ENCODE peak calls at places on chromosomes 12 and 14, in six cellular contexts. F is transverse colon; T is GM04504; Y is H7; X is RWPE2; L is activated T-helper 1 cell treated with anti-CD3 and anti-CD28 coated beads, Interleukin-2, amount 50 U/mL, for 16 hours. J is an unnamed sample.

GRCh38 chr14:68978550-68978911 is 571 bp downstream of the ACTN1 start:
- DNase-seq in X (no peak), T (no peak), L (no peak), Y (peak), F (peak), J (no peak)

GRCh38 chr12:33596061-33596460 is 156.4 kb upstream of the SYT10 start:
- DNase-seq in X (no peak), L (no peak), Y (no peak), F (no peak), T (no peak), J (no peak)

GRCh38 chr12:68446379-68446778 is 114.2 kb upstream of the MDM1 start:
- DNase-seq in L (no peak), F (no peak), X (no peak), Y (no peak), T (no peak), J (no peak)

GRCh38 chr14:75310295-75311059 is 31.8 kb downstream of the FOS start:
- DNase-seq in L (no peak), Y (peak), X (no peak), T (peak), F (peak), J (peak)

GRCh38 chr12:56574210-56574609 is 52.6 kb downstream of the RBMS2 start:
- DNase-seq in L (no peak), T (no peak), F (no peak), X (no peak), Y (no peak), J (no peak)

GRCh38 chr14:54312166-54312801 is 84.5 kb upstream of the CDKN3 start:
- DNase-seq in Y (no peak), F (no peak), X (peak), T (peak), L (no peak), J (peak)

GRCh38 chr14:29037428-29037827 is 270.8 kb downstream of the FOXG1 start:
- DNase-seq in Y (no peak), T (peak), F (no peak), L (no peak), X (no peak), J (no peak)

GRCh38 chr14:96038558-96038919 is 623 bp upstream of the C14orf132 start:
- DNase-seq in T (no peak), X (no peak), F (no peak), L (no peak), Y (peak), J (no peak)

GRCh38 chr12:108326254-108326750 is 12.8 kb downstream of the CMKLR1 start:
- DNase-seq in T (no peak), L (no peak), F (no peak), X (no peak), Y (no peak), J (no peak)

GRCh38 chr12:99984271-99985128 is at the start of gene ANKS1B:
- DNase-seq in L (no peak), F (peak), Y (peak), T (no peak), X (no peak), J (no peak)

GRCh38 chr14:61051046-61051445 is 70.0 kb downstream of the SLC38A6 start:
- DNase-seq in L (no peak), X (no peak), F (no peak), T (no peak), Y (peak), J (peak)

GRCh38 chr12:1803736-1804135 is 16.6 kb upstream of the LRTM2 start:
- DNase-seq in F (peak), Y (peak), L (no peak), T (no peak), X (peak), J (no peak)

GRCh38 chr14:71487941-71488340 is 444.3 kb upstream of the RGS6 start:
- DNase-seq in Y (no peak), X (no peak), L (no peak), T (no peak), F (no peak), J (no peak)

GRCh38 chr14:72104011-72104613 is 171.9 kb downstream of the RGS6 start:
- DNase-seq in Y (peak), X (no peak), L (no peak), T (no peak), F (peak), J (no peak)

GRCh38 chr14:103520657-103521437 is 1.8 kb downstream of the CKB start:
- DNase-seq in L (peak), F (peak), Y (peak), X (peak), T (no peak), J (no peak)

GRCh38 chr14:105397350-105397931 is 897 bp upstream of the TEX22 start:
- DNase-seq in F (no peak), T (no peak), Y (no peak), L (no peak), X (no peak), J (no peak)

GRCh38 chr12:94767971-94768370 is 117.6 kb upstream of the TMCC3 start:
- DNase-seq in F (no peak), X (no peak), Y (no peak), T (no peak), L (no peak), J (no peak)

GRCh38 chr12:4287325-4288290 is 14.0 kb downstream of the CCND2 start:
- DNase-seq in T (no peak), L (no peak), Y (no peak), F (no peak), X (no peak), J (no peak)

GRCh38 chr12:88142610-88142991 is 494 bp downstream of the TMTC3 start:
- DNase-seq in L (peak), F (peak), Y (peak), T (no peak), X (peak), J (no peak)

GRCh38 chr14:33871394-33871793 is 79.5 kb downstream of the EGLN3 start:
- DNase-seq in T (no peak), L (no peak), X (no peak), Y (no peak), F (no peak), J (no peak)

GRCh38 chr14:101497910-101498860 is 63.1 kb upstream of the DIO3 start:
- DNase-seq in L (no peak), X (peak), Y (peak), T (no peak), F (peak), J (no peak)

GRCh38 chr12:93299262-93299846 is 78.4 kb upstream of the NUDT4 start:
- DNase-seq in X (no peak), Y (no peak), L (no peak), T (no peak), F (no peak), J (no peak)

GRCh38 chr14:95260537-95261440 is 58.9 kb downstream of the CLMN start:
- DNase-seq in L (no peak), T (no peak), F (no peak), Y (no peak), X (no peak), J (peak)

J was measured in fibroblast of the conjunctiva.